ENCODE peak calls at places on chromosomes 3 and 15, in ten cellular contexts. M is neural progenitor cell, H is left ventricle myocardium inferior, C is A673, O is pancreas, F is A549, G is psoas muscle, P is lung, Q is tibial artery, N is osteoblast. E is an unnamed sample. For H3K9me3 and H3K4me1, the result is how much of the 10 kb centered on the place peaks cover.

GRCh38 chr3:43726511-43726910 is 35.8 kb downstream of the ABHD5 start:
- DNase-seq in M (no peak), H (no peak), C (no peak), O (no peak), F (no peak), G (no peak), P (no peak), Q (no peak), N (peak), E (no peak)

GRCh38 chr3:187104342-187104741 is 35.0 kb downstream of the RPL39L start:
- DNase-seq in M (no peak), H (peak), C (no peak), O (no peak), F (no peak), G (no peak), P (no peak), Q (peak), N (no peak), E (no peak)

GRCh38 chr15:86877171-86877631 is 797.5 kb downstream of the AGBL1 start:
- DNase-seq in M (no peak), H (no peak), C (no peak), O (no peak), F (peak), G (peak), P (no peak), Q (no peak), N (peak), E (no peak)

GRCh38 chr3:151210676-151211381 is 7.8 kb upstream of the GPR171 start:
- DNase-seq in M (peak), H (no peak), C (no peak), O (no peak), F (no peak), G (no peak), P (no peak), Q (no peak), N (no peak), E (no peak)

GRCh38 chr15:29424118-29424517 is 154.5 kb upstream of the NSMCE3 start:
- DNase-seq in M (no peak), H (no peak), C (no peak), O (no peak), F (peak), G (no peak), P (no peak), Q (no peak), N (no peak), E (no peak)

GRCh38 chr3:122615303-122615702 is 37.9 kb downstream of the PARP15 start:
- DNase-seq in M (peak), H (no peak), C (no peak), O (no peak), F (no peak), G (no peak), P (no peak), Q (no peak), N (no peak), E (no peak)

GRCh38 chr15:44207643-44208042 is 12.6 kb upstream of the FRMD5 start:
- DNase-seq in M (no peak), H (no peak), C (peak), O (no peak), F (no peak), G (no peak), P (no peak), Q (no peak), N (peak), E (no peak)

GRCh38 chr3:46228259-46229222 is 13.7 kb upstream of the CCR3 start:
- DNase-seq in M (no peak), H (no peak), C (no peak), O (no peak), F (no peak), G (no peak), P (no peak), Q (no peak), N (peak), E (peak)

GRCh38 chr15:98331676-98332075 is 316.7 kb upstream of the IGF1R start:
- DNase-seq in M (no peak), H (no peak), C (no peak), O (no peak), F (no peak), G (no peak), P (no peak), Q (no peak), N (no peak), E (no peak)

GRCh38 chr3:33758874-33759273 is 39.6 kb upstream of the PDCD6IP start:
- DNase-seq in M (no peak), H (no peak), C (no peak), O (no peak), F (no peak), G (no peak), P (no peak), Q (no peak), N (peak), E (no peak)

GRCh38 chr3:66797916-66798560 is 200.1 kb upstream of the KBTBD8 start:
- DNase-seq in M (peak), H (peak), C (peak), O (no peak), F (no peak), G (peak), P (peak), Q (no peak), N (peak), E (no peak)

GRCh38 chr3:123053107-123053506 is 13.7 kb upstream of the PDIA5 start:
- DNase-seq in M (no peak), H (no peak), C (no peak), O (no peak), F (no peak), G (no peak), P (no peak), Q (no peak), N (no peak), E (no peak)

GRCh38 chr3:22089284-22089683 is 338.3 kb upstream of the ZNF385D start:
- DNase-seq in M (peak), H (no peak), C (peak), O (no peak), F (peak), G (no peak), P (no peak), Q (no peak), N (peak), E (no peak)

GRCh38 chr3:126212629-126213375 is 32.4 kb upstream of the ALDH1L1 start:
- DNase-seq in M (peak), H (peak), C (peak), O (peak), F (peak), G (peak), P (no peak), Q (peak), N (peak), E (no peak)

GRCh38 chr3:162193148-162193547 is 696.5 kb downstream of the OTOL1 start:
- DNase-seq in M (no peak), H (no peak), C (no peak), O (no peak), F (no peak), G (no peak), P (no peak), Q (no peak), N (no peak), E (no peak)

GRCh38 chr3:30614373-30614772 is 8.0 kb downstream of the TGFBR2 start:
- DNase-seq in M (no peak), H (no peak), C (no peak), O (no peak), F (no peak), G (no peak), P (no peak), Q (no peak), N (no peak), E (no peak)

GRCh38 chr15:68578960-68579935 is at the start of gene CORO2B:
- DNase-seq in M (peak), H (peak), C (peak), O (peak), F (peak), G (peak), P (no peak), Q (no peak), N (peak), E (no peak)

GRCh38 chr3:123322866-123323265 is 121.1 kb downstream of the SEC22A start:
- DNase-seq in M (no peak), H (no peak), C (no peak), O (peak), F (no peak), G (no peak), P (no peak), Q (no peak), N (peak), E (no peak)

GRCh38 chr3:24510030-24510648 is 15.5 kb upstream of the THRB start:
- DNase-seq in M (no peak), H (no peak), C (no peak), O (no peak), F (no peak), G (no peak), P (no peak), Q (no peak), N (no peak), E (no peak)

GRCh38 chr3:107882261-107882660 is 208.6 kb downstream of the CD47 start:
- DNase-seq in M (no peak), H (no peak), C (no peak), O (no peak), F (no peak), G (no peak), P (no peak), Q (no peak), N (no peak), E (no peak)

GRCh38 chr15:100340721-100341661 is 784 bp downstream of the ADAMTS17 start:
- DNase-seq in M (peak), H (no peak), C (no peak), O (peak), F (no peak), G (peak), P (no peak), Q (no peak), N (no peak), E (no peak)

GRCh38 chr3:170760174-170760526 is 109.8 kb downstream of the RPL22L1 start:
- DNase-seq in M (no peak), H (no peak), C (no peak), O (no peak), F (no peak), G (no peak), P (no peak), Q (no peak), N (no peak), E (no peak)

GRCh38 chr3:12175137-12175593 is 16.5 kb upstream of the TIMP4 start:
- DNase-seq in M (no peak), H (no peak), C (no peak), O (no peak), F (no peak), G (no peak), P (no peak), Q (no peak), N (peak), E (no peak)

GRCh38 chr3:186287723-186288122 is 74.3 kb downstream of the DGKG start:
- DNase-seq in M (no peak), H (no peak), C (no peak), O (no peak), F (no peak), G (no peak), P (no peak), Q (no peak), N (peak), E (no peak)

GRCh38 chr3:31704156-31704555 is 171.4 kb downstream of the STT3B start:
- DNase-seq in M (no peak), H (no peak), C (no peak), O (no peak), F (no peak), G (no peak), P (no peak), Q (no peak), N (no peak), E (no peak)

GRCh38 chr15:58931985-58932384 is 1.5 kb downstream of the SLTM start:
- DNase-seq in M (no peak), H (no peak), C (peak), O (no peak), F (peak), G (no peak), P (peak), Q (no peak), N (peak), E (no peak)

GRCh38 chr15:69346112-69346511 is 47.4 kb downstream of the PAQR5 start:
- DNase-seq in M (no peak), H (no peak), C (no peak), O (no peak), F (no peak), G (no peak), P (no peak), Q (no peak), N (no peak), E (no peak)

GRCh38 chr3:147379651-147380050 is 26.7 kb downstream of the ZIC4 start:
- DNase-seq in M (no peak), H (no peak), C (no peak), O (no peak), F (no peak), G (no peak), P (no peak), Q (no peak), N (no peak), E (no peak)

GRCh38 chr3:58659051-58659675 is 7.4 kb downstream of the FAM3D start:
- DNase-seq in M (peak), H (no peak), C (peak), O (no peak), F (peak), G (no peak), P (no peak), Q (peak), N (peak), E (no peak)

GRCh38 chr3:134494539-134494938 is 8.7 kb downstream of the CEP63 start:
- DNase-seq in M (no peak), H (no peak), C (no peak), O (no peak), F (no peak), G (no peak), P (no peak), Q (no peak), N (no peak), E (no peak)

GRCh38 chr15:85878866-85879265 is 84.1 kb upstream of the KLHL25 start:
- DNase-seq in M (no peak), H (no peak), C (no peak), O (no peak), F (no peak), G (no peak), P (no peak), Q (no peak), N (no peak), E (no peak)

GRCh38 chr3:158105710-158106438 is at the start of gene SHOX2:
- DNase-seq in M (peak), H (no peak), C (peak), O (peak), F (peak), G (peak), P (no peak), Q (peak), N (peak), E (no peak)

GRCh38 chr3:179666436-179667035 is 13.7 kb downstream of the USP13 start:
- DNase-seq in M (peak), H (peak), C (peak), O (peak), F (no peak), G (peak), P (peak), Q (peak), N (no peak), E (no peak)

GRCh38 chr3:126551839-126552687 is 6.7 kb downstream of the C3orf22 start:
- DNase-seq in M (no peak), H (no peak), C (no peak), O (peak), F (no peak), G (no peak), P (peak), Q (peak), N (peak), E (no peak)

DNA sequence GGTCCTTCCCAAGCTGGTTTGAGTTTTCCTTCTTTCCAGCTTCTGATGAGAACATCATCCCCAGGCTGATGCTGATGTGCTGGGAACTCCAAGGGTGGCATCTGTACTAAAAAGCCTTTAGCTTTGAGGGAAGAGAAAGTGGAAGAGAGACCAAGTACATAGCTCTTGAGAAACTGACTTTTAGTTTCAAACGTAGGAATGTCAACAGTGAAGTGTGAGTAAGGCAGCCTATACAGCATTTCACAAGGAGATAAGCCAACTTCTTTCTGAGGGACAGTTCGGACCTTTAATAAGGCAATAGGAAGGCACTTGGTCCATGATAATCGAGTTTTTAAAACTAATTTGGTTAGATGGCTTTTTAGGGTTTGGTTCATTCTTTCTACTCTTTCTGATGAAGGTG is 53.7 kb downstream of the DLG1 start:
- DNase-seq in M (no peak), H (no peak), C (no peak), O (no peak), F (no peak), G (no peak), P (no peak), Q (no peak), N (no peak), E (no peak)
- H3K9me3 ChIP-seq in M (under half), H (half or more), C (half or more), O (under half), F (under half), G (under half), P (under half), Q (under half), N (under half), E (under half)

GRCh38 chr3:182981038-182981380 is 671 bp upstream of the DCUN1D1 start:
- DNase-seq in M (peak), H (no peak), C (no peak), O (no peak), F (no peak), G (peak), P (no peak), Q (no peak), N (no peak), E (no peak)
- H3K4me3 ChIP-seq in M (peak), H (peak), C (peak), O (peak), F (peak), G (peak), P (peak), Q (peak), N (peak), E (peak)

GRCh38 chr3:194082596-194083220 is 53.2 kb upstream of the HES1 start:
- DNase-seq in M (no peak), H (peak), C (no peak), O (no peak), F (no peak), G (peak), P (no peak), Q (peak), N (peak), E (no peak)

GRCh38 chr3:194080913-194081800 is 54.8 kb upstream of the HES1 start:
- DNase-seq in M (no peak), H (no peak), C (no peak), O (no peak), F (no peak), G (no peak), P (no peak), Q (no peak), N (no peak), E (no peak)

GRCh38 chr3:194081826-194082225 is 54.1 kb upstream of the HES1 start:
- DNase-seq in M (no peak), H (no peak), C (no peak), O (no peak), F (no peak), G (no peak), P (no peak), Q (no peak), N (no peak), E (no peak)

GRCh38 chr3:194084284-194084683 is 51.7 kb upstream of the HES1 start:
- DNase-seq in M (no peak), H (no peak), C (no peak), O (no peak), F (no peak), G (no peak), P (no peak), Q (peak), N (no peak), E (no peak)

DNA sequence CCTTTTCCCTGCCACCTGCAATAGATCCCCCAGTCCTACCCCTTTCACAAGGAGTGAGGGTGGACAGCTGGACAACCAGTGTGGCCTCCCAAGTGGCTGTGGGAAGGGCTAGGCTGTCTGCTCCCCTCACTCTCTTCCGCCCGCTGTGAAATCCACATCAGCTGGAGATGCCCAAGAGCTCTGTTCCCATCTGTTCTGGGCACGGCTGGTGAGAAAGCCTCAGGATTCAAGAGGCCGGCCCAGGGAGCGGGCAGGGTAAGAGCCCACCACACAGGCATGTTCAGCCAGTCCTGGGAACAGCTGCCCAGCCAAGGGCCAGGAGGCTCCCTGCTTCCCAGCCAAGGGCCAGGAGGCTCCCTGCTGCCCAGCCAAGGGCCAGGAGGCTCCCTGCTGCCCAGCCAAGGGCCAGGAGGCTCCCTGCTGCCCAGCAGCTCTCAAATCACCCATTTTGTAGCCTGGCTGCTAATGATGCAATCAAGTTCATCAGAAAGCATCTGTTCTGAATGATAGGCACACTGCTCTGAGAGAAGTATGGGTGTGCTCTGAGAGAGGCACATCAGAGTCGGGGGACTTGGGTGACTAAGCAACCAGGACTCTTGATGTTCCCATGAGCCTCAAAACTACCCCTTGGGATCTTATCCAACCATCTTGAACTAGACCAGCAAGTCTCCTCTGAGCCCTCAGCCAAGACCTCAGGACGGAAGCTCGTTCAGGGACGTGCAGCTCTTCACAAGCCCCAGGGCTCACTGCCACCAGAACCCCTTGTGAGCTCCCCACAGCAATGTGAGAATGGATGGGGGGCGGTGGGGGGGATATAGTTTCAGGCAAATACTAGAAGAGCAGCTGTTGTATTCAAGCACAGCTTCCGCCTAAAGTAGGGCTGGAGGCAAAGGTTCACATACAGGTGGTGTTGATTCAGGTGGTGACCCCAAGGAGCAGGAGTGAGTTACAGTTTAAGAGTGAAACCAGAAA is 52.4 kb upstream of the HES1 start:
- DNase-seq in M (no peak), H (no peak), C (no peak), O (no peak), F (no peak), G (no peak), P (no peak), Q (no peak), N (no peak), E (no peak)
- H3K4me1 ChIP-seq in M (half or more), H (under half), C (half or more), O (under half), F (under half), G (under half), P (under half), Q (under half), N (under half), E (under half)

GRCh38 chr15:25175033-25175788 is 220.4 kb downstream of the SNRPN start:
- DNase-seq in M (no peak), H (peak), C (no peak), O (peak), F (no peak), G (peak), P (peak), Q (no peak), N (peak), E (peak)
- H3K9me3 ChIP-seq in M (under half), H (half or more), C (under half), O (under half), F (under half), G (under half), P (under half), Q (half or more), N (under half), E (under half)

E was measured in CD8-positive, alpha-beta memory T cell.